ENCODE peak calls at places on chromosomes 11 and 22, in ten cellular contexts. One of them, this sample, is unnamed.

GRCh38 chr11:102268083-102268984 is 49.0 kb upstream of the BIRC3 start:
- DNase-seq in H54: peak; percentile 68
- DNase-seq in RCC 7860: peak; percentile 76
- DNase-seq in hippocampal formation: no peak
- DNase-seq in frontal cortex: no peak
- DNase-seq in bronchial epithelial cell: peak; percentile 85
- DNase-seq in NCI-H748 treated with DMSO at 0.1 percent for 48 hours: peak; percentile 73
- DNase-seq in NCI-H345: peak; percentile 92
- DNase-seq in anterior cingulate cortex: peak; percentile 24
- DNase-seq in BJ: no peak
- DNase-seq in this sample: peak; percentile 90

GRCh38 chr22:26713823-26714449 is 56.5 kb downstream of the MIAT start:
- DNase-seq in H54: no peak
- DNase-seq in RCC 7860: peak; percentile 51
- DNase-seq in hippocampal formation: no peak
- DNase-seq in frontal cortex: no peak
- DNase-seq in bronchial epithelial cell: peak; percentile 5
- DNase-seq in NCI-H748 treated with DMSO at 0.1 percent for 48 hours: no peak
- DNase-seq in NCI-H345: no peak
- DNase-seq in anterior cingulate cortex: no peak
- DNase-seq in BJ: no peak
- DNase-seq in this sample: no peak

GRCh38 chr11:118002010-118002540 is 15.9 kb downstream of the IL10RA start:
- DNase-seq in H54: no peak
- DNase-seq in RCC 7860: no peak
- DNase-seq in hippocampal formation: no peak
- DNase-seq in frontal cortex: no peak
- DNase-seq in bronchial epithelial cell: no peak
- DNase-seq in NCI-H748 treated with DMSO at 0.1 percent for 48 hours: no peak
- DNase-seq in NCI-H345: no peak
- DNase-seq in anterior cingulate cortex: no peak
- DNase-seq in BJ: no peak
- DNase-seq in this sample: no peak

GRCh38 chr11:100674212-100674611 is 12.9 kb upstream of the ARHGAP42 start:
- DNase-seq in H54: no peak
- DNase-seq in RCC 7860: no peak
- DNase-seq in hippocampal formation: no peak
- DNase-seq in frontal cortex: no peak
- DNase-seq in bronchial epithelial cell: no peak
- DNase-seq in NCI-H748 treated with DMSO at 0.1 percent for 48 hours: no peak
- DNase-seq in NCI-H345: no peak
- DNase-seq in anterior cingulate cortex: no peak
- DNase-seq in BJ: no peak
- DNase-seq in this sample: no peak

GRCh38 chr11:46247664-46248063 is 29.8 kb upstream of the CREB3L1 start:
- DNase-seq in H54: no peak
- DNase-seq in RCC 7860: peak; percentile 56
- DNase-seq in hippocampal formation: no peak
- DNase-seq in frontal cortex: no peak
- DNase-seq in bronchial epithelial cell: peak; percentile 71
- DNase-seq in NCI-H748 treated with DMSO at 0.1 percent for 48 hours: peak; percentile 74
- DNase-seq in NCI-H345: peak; percentile 81
- DNase-seq in anterior cingulate cortex: no peak
- DNase-seq in BJ: no peak
- DNase-seq in this sample: no peak

GRCh38 chr11:84130646-84131427 is 844.7 kb upstream of the CCDC90B start:
- DNase-seq in H54: no peak
- DNase-seq in RCC 7860: no peak
- DNase-seq in hippocampal formation: no peak
- DNase-seq in frontal cortex: no peak
- DNase-seq in bronchial epithelial cell: peak; percentile 21
- DNase-seq in NCI-H748 treated with DMSO at 0.1 percent for 48 hours: no peak
- DNase-seq in NCI-H345: no peak
- DNase-seq in anterior cingulate cortex: no peak
- DNase-seq in BJ: no peak
- DNase-seq in this sample: no peak

GRCh38 chr22:38107692-38108515 is 2.6 kb downstream of the BAIAP2L2 start:
- DNase-seq in H54: no peak
- DNase-seq in RCC 7860: no peak
- DNase-seq in hippocampal formation: no peak
- DNase-seq in frontal cortex: no peak
- DNase-seq in bronchial epithelial cell: no peak
- DNase-seq in NCI-H748 treated with DMSO at 0.1 percent for 48 hours: no peak
- DNase-seq in NCI-H345: no peak
- DNase-seq in anterior cingulate cortex: no peak
- DNase-seq in BJ: no peak
- DNase-seq in this sample: no peak

GRCh38 chr11:131408011-131408640 is 37.7 kb downstream of the NTM start:
- DNase-seq in H54: peak; percentile 8
- DNase-seq in RCC 7860: peak; percentile 30
- DNase-seq in hippocampal formation: peak; percentile 23
- DNase-seq in frontal cortex: no peak
- DNase-seq in bronchial epithelial cell: peak; percentile 73
- DNase-seq in NCI-H748 treated with DMSO at 0.1 percent for 48 hours: peak; percentile 3
- DNase-seq in NCI-H345: no peak
- DNase-seq in anterior cingulate cortex: no peak
- DNase-seq in BJ: peak; percentile 0
- DNase-seq in this sample: no peak

GRCh38 chr11:72631806-72632731 is 42.2 kb downstream of the PDE2A start:
- DNase-seq in H54: peak; percentile 85
- DNase-seq in RCC 7860: no peak
- DNase-seq in hippocampal formation: peak; percentile 74
- DNase-seq in frontal cortex: no peak
- DNase-seq in bronchial epithelial cell: no peak
- DNase-seq in NCI-H748 treated with DMSO at 0.1 percent for 48 hours: no peak
- DNase-seq in NCI-H345: no peak
- DNase-seq in anterior cingulate cortex: peak; percentile 64
- DNase-seq in BJ: no peak
- DNase-seq in this sample: peak; percentile 64

GRCh38 chr11:110338684-110339083 is 42.3 kb upstream of the RDX start:
- DNase-seq in H54: no peak
- DNase-seq in RCC 7860: no peak
- DNase-seq in hippocampal formation: no peak
- DNase-seq in frontal cortex: no peak
- DNase-seq in bronchial epithelial cell: no peak
- DNase-seq in NCI-H748 treated with DMSO at 0.1 percent for 48 hours: no peak
- DNase-seq in NCI-H345: no peak
- DNase-seq in anterior cingulate cortex: no peak
- DNase-seq in BJ: no peak
- DNase-seq in this sample: no peak

GRCh38 chr11:94800394-94800793 is 32.2 kb downstream of the AMOTL1 start:
- DNase-seq in H54: no peak
- DNase-seq in RCC 7860: no peak
- DNase-seq in hippocampal formation: peak; percentile 11
- DNase-seq in frontal cortex: no peak
- DNase-seq in bronchial epithelial cell: no peak
- DNase-seq in NCI-H748 treated with DMSO at 0.1 percent for 48 hours: no peak
- DNase-seq in NCI-H345: no peak
- DNase-seq in anterior cingulate cortex: peak; percentile 28
- DNase-seq in BJ: peak; percentile 73
- DNase-seq in this sample: peak; percentile 77

GRCh38 chr11:97398246-97398645 is 1008.4 kb downstream of the JRKL start:
- DNase-seq in H54: no peak
- DNase-seq in RCC 7860: no peak
- DNase-seq in hippocampal formation: no peak
- DNase-seq in frontal cortex: no peak
- DNase-seq in bronchial epithelial cell: no peak
- DNase-seq in NCI-H748 treated with DMSO at 0.1 percent for 48 hours: no peak
- DNase-seq in NCI-H345: no peak
- DNase-seq in anterior cingulate cortex: no peak
- DNase-seq in BJ: no peak
- DNase-seq in this sample: no peak

GRCh38 chr11:63595296-63595695 is 18.9 kb downstream of the PLAAT3 start:
- DNase-seq in H54: no peak
- DNase-seq in RCC 7860: no peak
- DNase-seq in hippocampal formation: no peak
- DNase-seq in frontal cortex: no peak
- DNase-seq in bronchial epithelial cell: no peak
- DNase-seq in NCI-H748 treated with DMSO at 0.1 percent for 48 hours: no peak
- DNase-seq in NCI-H345: no peak
- DNase-seq in anterior cingulate cortex: no peak
- DNase-seq in BJ: no peak
- DNase-seq in this sample: no peak

GRCh38 chr22:40421941-40422340 is 51.5 kb downstream of the SGSM3 start:
- DNase-seq in H54: no peak
- DNase-seq in RCC 7860: no peak
- DNase-seq in hippocampal formation: no peak
- DNase-seq in frontal cortex: no peak
- DNase-seq in bronchial epithelial cell: no peak
- DNase-seq in NCI-H748 treated with DMSO at 0.1 percent for 48 hours: no peak
- DNase-seq in NCI-H345: no peak
- DNase-seq in anterior cingulate cortex: no peak
- DNase-seq in BJ: no peak
- DNase-seq in this sample: no peak

GRCh38 chr11:117095301-117096139 is 2.7 kb downstream of the SIK3 start:
- DNase-seq in H54: no peak
- DNase-seq in RCC 7860: no peak
- DNase-seq in hippocampal formation: no peak
- DNase-seq in frontal cortex: no peak
- DNase-seq in bronchial epithelial cell: peak; percentile 35
- DNase-seq in NCI-H748 treated with DMSO at 0.1 percent for 48 hours: no peak
- DNase-seq in NCI-H345: no peak
- DNase-seq in anterior cingulate cortex: no peak
- DNase-seq in BJ: no peak
- DNase-seq in this sample: no peak

GRCh38 chr11:61173456-61173855 is 12.2 kb upstream of the VPS37C start:
- DNase-seq in H54: no peak
- DNase-seq in RCC 7860: no peak
- DNase-seq in hippocampal formation: no peak
- DNase-seq in frontal cortex: no peak
- DNase-seq in bronchial epithelial cell: peak; percentile 16
- DNase-seq in NCI-H748 treated with DMSO at 0.1 percent for 48 hours: peak; percentile 8
- DNase-seq in NCI-H345: no peak
- DNase-seq in anterior cingulate cortex: no peak
- DNase-seq in BJ: no peak
- DNase-seq in this sample: no peak

GRCh38 chr11:68037481-68038225 is 1.2 kb upstream of the TCIRG1 start:
- DNase-seq in H54: no peak
- DNase-seq in RCC 7860: no peak
- DNase-seq in hippocampal formation: no peak
- DNase-seq in frontal cortex: peak; percentile 54
- DNase-seq in bronchial epithelial cell: no peak
- DNase-seq in NCI-H748 treated with DMSO at 0.1 percent for 48 hours: no peak
- DNase-seq in NCI-H345: no peak
- DNase-seq in anterior cingulate cortex: peak; percentile 31
- DNase-seq in BJ: no peak
- DNase-seq in this sample: no peak

GRCh38 chr11:117287668-117288067 is 3.5 kb upstream of the BACE1-AS start:
- DNase-seq in H54: no peak
- DNase-seq in RCC 7860: no peak
- DNase-seq in hippocampal formation: no peak
- DNase-seq in frontal cortex: no peak
- DNase-seq in bronchial epithelial cell: no peak
- DNase-seq in NCI-H748 treated with DMSO at 0.1 percent for 48 hours: no peak
- DNase-seq in NCI-H345: no peak
- DNase-seq in anterior cingulate cortex: no peak
- DNase-seq in BJ: no peak
- DNase-seq in this sample: no peak

GRCh38 chr11:45209904-45210699 is 63.7 kb downstream of the PRDM11 start:
- DNase-seq in H54: no peak
- DNase-seq in RCC 7860: no peak
- DNase-seq in hippocampal formation: peak; percentile 66
- DNase-seq in frontal cortex: peak; percentile 59
- DNase-seq in bronchial epithelial cell: no peak
- DNase-seq in NCI-H748 treated with DMSO at 0.1 percent for 48 hours: no peak
- DNase-seq in NCI-H345: no peak
- DNase-seq in anterior cingulate cortex: peak; percentile 66
- DNase-seq in BJ: no peak
- DNase-seq in this sample: peak; percentile 89

GRCh38 chr11:109858152-109858551 is 235.0 kb upstream of the ZC3H12C start:
- DNase-seq in H54: no peak
- DNase-seq in RCC 7860: no peak
- DNase-seq in hippocampal formation: no peak
- DNase-seq in frontal cortex: no peak
- DNase-seq in bronchial epithelial cell: no peak
- DNase-seq in NCI-H748 treated with DMSO at 0.1 percent for 48 hours: no peak
- DNase-seq in NCI-H345: no peak
- DNase-seq in anterior cingulate cortex: no peak
- DNase-seq in BJ: no peak
- DNase-seq in this sample: no peak

GRCh38 chr11:92978226-92979111 is 9.0 kb downstream of the MTNR1B start:
- DNase-seq in H54: no peak
- DNase-seq in RCC 7860: no peak
- DNase-seq in hippocampal formation: peak; percentile 5
- DNase-seq in frontal cortex: no peak
- DNase-seq in bronchial epithelial cell: peak; percentile 42
- DNase-seq in NCI-H748 treated with DMSO at 0.1 percent for 48 hours: peak; percentile 54
- DNase-seq in NCI-H345: peak; percentile 98
- DNase-seq in anterior cingulate cortex: peak; percentile 37
- DNase-seq in BJ: no peak
- DNase-seq in this sample: no peak

GRCh38 chr11:34633990-34634725 is 13.3 kb downstream of the EHF start:
- DNase-seq in H54: no peak
- DNase-seq in RCC 7860: no peak
- DNase-seq in hippocampal formation: no peak
- DNase-seq in frontal cortex: no peak
- DNase-seq in bronchial epithelial cell: peak; percentile 84
- DNase-seq in NCI-H748 treated with DMSO at 0.1 percent for 48 hours: peak; percentile 18
- DNase-seq in NCI-H345: peak; percentile 9
- DNase-seq in anterior cingulate cortex: no peak
- DNase-seq in BJ: no peak
- DNase-seq in this sample: no peak

GRCh38 chr11:59822989-59823566 is 12.5 kb upstream of the MRPL16 start:
- DNase-seq in H54: peak; percentile 15
- DNase-seq in RCC 7860: peak; percentile 32
- DNase-seq in hippocampal formation: no peak
- DNase-seq in frontal cortex: no peak
- DNase-seq in bronchial epithelial cell: peak; percentile 72
- DNase-seq in NCI-H748 treated with DMSO at 0.1 percent for 48 hours: peak; percentile 17
- DNase-seq in NCI-H345: peak; percentile 50
- DNase-seq in anterior cingulate cortex: no peak
- DNase-seq in BJ: no peak
- DNase-seq in this sample: peak; percentile 50

GRCh38 chr22:35620624-35621245 is 3.6 kb upstream of the MB start:
- DNase-seq in H54: no peak
- DNase-seq in RCC 7860: no peak
- DNase-seq in hippocampal formation: no peak
- DNase-seq in frontal cortex: no peak
- DNase-seq in bronchial epithelial cell: no peak
- DNase-seq in NCI-H748 treated with DMSO at 0.1 percent for 48 hours: no peak
- DNase-seq in NCI-H345: peak; percentile 20
- DNase-seq in anterior cingulate cortex: no peak
- DNase-seq in BJ: no peak
- DNase-seq in this sample: no peak

GRCh38 chr22:36828815-36829214 is 12.0 kb upstream of the PVALB start:
- DNase-seq in H54: no peak
- DNase-seq in RCC 7860: no peak
- DNase-seq in hippocampal formation: no peak
- DNase-seq in frontal cortex: no peak
- DNase-seq in bronchial epithelial cell: peak; percentile 27
- DNase-seq in NCI-H748 treated with DMSO at 0.1 percent for 48 hours: no peak
- DNase-seq in NCI-H345: no peak
- DNase-seq in anterior cingulate cortex: no peak
- DNase-seq in BJ: no peak
- DNase-seq in this sample: no peak

GRCh38 chr11:85845052-85845631 is 10.0 kb upstream of the CCDC83 start:
- DNase-seq in H54: no peak
- DNase-seq in RCC 7860: no peak
- DNase-seq in hippocampal formation: no peak
- DNase-seq in frontal cortex: no peak
- DNase-seq in bronchial epithelial cell: peak; percentile 79
- DNase-seq in NCI-H748 treated with DMSO at 0.1 percent for 48 hours: no peak
- DNase-seq in NCI-H345: no peak
- DNase-seq in anterior cingulate cortex: no peak
- DNase-seq in BJ: no peak
- DNase-seq in this sample: no peak

GRCh38 chr11:7514099-7514725 is 413 bp downstream of the PPFIBP2 start:
- DNase-seq in H54: no peak
- DNase-seq in RCC 7860: no peak
- DNase-seq in hippocampal formation: peak; percentile 62
- DNase-seq in frontal cortex: peak; percentile 36
- DNase-seq in bronchial epithelial cell: no peak
- DNase-seq in NCI-H748 treated with DMSO at 0.1 percent for 48 hours: no peak
- DNase-seq in NCI-H345: no peak
- DNase-seq in anterior cingulate cortex: peak; percentile 57
- DNase-seq in BJ: no peak
- DNase-seq in this sample: no peak

GRCh38 chr11:9760180-9760550 is 96.3 kb downstream of the SWAP70 start:
- DNase-seq in H54: peak; percentile 61
- DNase-seq in RCC 7860: peak; percentile 51
- DNase-seq in hippocampal formation: peak; percentile 55
- DNase-seq in frontal cortex: peak; percentile 47
- DNase-seq in bronchial epithelial cell: no peak
- DNase-seq in NCI-H748 treated with DMSO at 0.1 percent for 48 hours: no peak
- DNase-seq in NCI-H345: no peak
- DNase-seq in anterior cingulate cortex: peak; percentile 53
- DNase-seq in BJ: peak; percentile 82
- DNase-seq in this sample: peak; percentile 90

This sample was measured in ureter.